ENCODE peak calls at places on chromosomes 6 and 20, in four cellular contexts. B, N, Z and P are unnamed samples.

GRCh38 chr6:106860940-106861339 is 113.6 kb downstream of the CD24 start:
- DNase-seq in N (no peak), Z (no peak), B (no peak), P (no peak)

GRCh38 chr6:143775326-143775725 is 67.8 kb upstream of the LTV1 start:
- DNase-seq in N (no peak), B (no peak), Z (no peak), P (no peak)

GRCh38 chr20:49846206-49846807 is 33.7 kb downstream of the SLC9A8 start:
- DNase-seq in N (peak; percentile 28), B (peak; percentile 61), Z (no peak), P (no peak)

GRCh38 chr6:106377061-106377540 is 16.6 kb downstream of the CRYBG1 start:
- DNase-seq in B (no peak), Z (no peak), N (no peak), P (no peak)

GRCh38 chr6:144134176-144134575 is 16.1 kb upstream of the STX11 start:
- DNase-seq in Z (no peak), B (no peak), N (no peak), P (no peak)

GRCh38 chr20:20317195-20318113 is 50.5 kb upstream of the INSM1 start:
- DNase-seq in B (peak; percentile 76), Z (no peak), N (no peak), P (no peak)

GRCh38 chr6:25342784-25343183 is 63.6 kb downstream of the CARMIL1 start:
- DNase-seq in B (no peak), N (no peak), Z (no peak), P (no peak)

GRCh38 chr20:63082308-63082938 is 75.7 kb upstream of the BHLHE23 start:
- DNase-seq in Z (no peak), B (peak; percentile 76), N (peak; percentile 33), P (peak; percentile 49)

GRCh38 chr6:168133707-168134398 is 54.8 kb upstream of the FRMD1 start:
- DNase-seq in Z (peak; percentile 41), B (no peak), N (no peak), P (no peak)

GRCh38 chr20:34515484-34516037 is 661 bp upstream of the DYNLRB1 start:
- DNase-seq in N (peak; percentile 71), Z (peak; percentile 62), B (peak; percentile 81), P (peak; percentile 69)

GRCh38 chr20:14234666-14235295 is 102.6 kb downstream of the FLRT3 start:
- DNase-seq in B (no peak), Z (no peak), N (no peak), P (no peak)

GRCh38 chr6:12339022-12339421 is 48.9 kb downstream of the EDN1 start:
- DNase-seq in B (no peak), N (no peak), Z (no peak), P (peak; percentile 23)

GRCh38 chr20:61262514-61262913 is 10.5 kb downstream of the CDH4 start:
- DNase-seq in B (no peak), N (no peak), Z (no peak), P (no peak)